ENCODE peak calls at places on chromosomes 3 and 15, in seven cellular contexts. Z is occipital lobe; E is activated CD8-positive, alpha-beta memory T cell treated with anti-CD3 and anti-CD28 coated beads for 24 hours; B is adrenal gland; G is left cardiac atrium; S is stimulated activated CD4-positive, alpha-beta T cell treated with anti-CD3 and anti-CD28 coated beads, Interleukin-12 subunit alpha, Interleukin-12 subunit beta, amount 100 ng/mL, for 4 hours; I is lower leg skin. F is an unnamed sample.

GRCh38 chr15:29476503-29477080 is 207.0 kb upstream of the NSMCE3 start:
- DNase-seq in G (no peak), Z (no peak), S (no peak), I (no peak), E (no peak), B (no peak), F (no peak)

GRCh38 chr3:32226875-32227500 is 11.5 kb upstream of the CMTM8 start:
- DNase-seq in E (no peak), I (no peak), Z (no peak), B (no peak), S (no peak), G (no peak), F (no peak)

GRCh38 chr3:138005627-138006026 is 4.3 kb upstream of the CLDN18 start:
- DNase-seq in S (no peak), E (no peak), G (no peak), Z (no peak), I (no peak), B (no peak), F (no peak)

GRCh38 chr15:100032358-100033080 is 299.3 kb upstream of the LYSMD4 start:
- DNase-seq in S (no peak), B (no peak), Z (no peak), E (no peak), I (no peak), G (no peak), F (no peak)

GRCh38 chr3:78970656-78971055 is 797.1 kb downstream of the ROBO1 start:
- DNase-seq in E (no peak), B (no peak), I (no peak), Z (no peak), S (no peak), G (no peak), F (no peak)

GRCh38 chr15:38624248-38625214 is 59.9 kb upstream of the RASGRP1 start:
- DNase-seq in S (no peak), B (no peak), G (no peak), E (no peak), Z (peak; percentile 10), I (no peak), F (no peak)

GRCh38 chr15:63923993-63924950 is 90.5 kb upstream of the HERC1 start:
- DNase-seq in G (no peak), S (no peak), Z (no peak), E (no peak), I (no peak), B (no peak), F (no peak)

GRCh38 chr3:38834110-38834509 is 18.1 kb upstream of the SCN10A start:
- DNase-seq in G (peak; percentile 76), E (peak; percentile 60), B (peak; percentile 64), I (peak; percentile 40), S (no peak), Z (no peak), F (peak; percentile 82)

GRCh38 chr15:85690546-85691226 is 104.0 kb downstream of the KLHL25 start:
- DNase-seq in G (no peak), E (no peak), B (no peak), S (no peak), I (no peak), Z (no peak), F (no peak)

GRCh38 chr3:189838291-189838690 is 207.1 kb downstream of the TP63 start:
- DNase-seq in E (no peak), I (no peak), G (no peak), B (no peak), Z (no peak), S (no peak), F (no peak)

GRCh38 chr3:24521306-24522154 is 26.9 kb upstream of the THRB start:
- DNase-seq in E (no peak), G (peak; percentile 71), I (peak; percentile 39), S (no peak), B (peak; percentile 76), Z (peak; percentile 44), F (peak; percentile 72)

F was measured in right cardiac atrium.